ENCODE peak calls at places on chromosome 10, in nine cellular contexts. One of them, this sample, is unnamed.

GRCh38 chr10:122374859-122375721 is 582 bp downstream of the PLEKHA1 start:
- DNase-seq in substantia nigra: peak
- DNase-seq in T-helper 17 cell: peak
- DNase-seq in IMR-90: peak
- DNase-seq in memory B cell: peak
- DNase-seq in left ventricle myocardium inferior: peak
- DNase-seq in NCI-H345: peak
- DNase-seq in HEK293T: peak
- DNase-seq in cardiac muscle cell: peak
- DNase-seq in this sample: no peak

GRCh38 chr10:77835669-77836086 is 90.9 kb downstream of the DLG5 start:
- DNase-seq in substantia nigra: no peak
- DNase-seq in T-helper 17 cell: no peak
- DNase-seq in IMR-90: no peak
- DNase-seq in memory B cell: no peak
- DNase-seq in left ventricle myocardium inferior: peak
- DNase-seq in NCI-H345: no peak
- DNase-seq in HEK293T: no peak
- DNase-seq in cardiac muscle cell: no peak
- DNase-seq in this sample: no peak

GRCh38 chr10:102813734-102814455 is 23.3 kb downstream of the CYP17A1 start:
- DNase-seq in substantia nigra: no peak
- DNase-seq in T-helper 17 cell: no peak
- DNase-seq in IMR-90: peak
- DNase-seq in memory B cell: no peak
- DNase-seq in left ventricle myocardium inferior: peak
- DNase-seq in NCI-H345: no peak
- DNase-seq in HEK293T: no peak
- DNase-seq in cardiac muscle cell: no peak
- DNase-seq in this sample: no peak

GRCh38 chr10:28241766-28242399 is 61.0 kb downstream of the MPP7 start:
- DNase-seq in substantia nigra: no peak
- DNase-seq in T-helper 17 cell: no peak
- DNase-seq in IMR-90: peak
- DNase-seq in memory B cell: peak
- DNase-seq in left ventricle myocardium inferior: no peak
- DNase-seq in NCI-H345: peak
- DNase-seq in HEK293T: peak
- DNase-seq in cardiac muscle cell: peak
- DNase-seq in this sample: no peak

GRCh38 chr10:124285587-124286527 is 132.9 kb downstream of the OAT start:
- DNase-seq in substantia nigra: no peak
- DNase-seq in T-helper 17 cell: no peak
- DNase-seq in IMR-90: no peak
- DNase-seq in memory B cell: no peak
- DNase-seq in left ventricle myocardium inferior: peak
- DNase-seq in NCI-H345: no peak
- DNase-seq in HEK293T: no peak
- DNase-seq in cardiac muscle cell: no peak
- DNase-seq in this sample: no peak

GRCh38 chr10:128985036-128985435 is 482.0 kb upstream of the MGMT start:
- DNase-seq in substantia nigra: no peak
- DNase-seq in T-helper 17 cell: no peak
- DNase-seq in IMR-90: no peak
- DNase-seq in memory B cell: no peak
- DNase-seq in left ventricle myocardium inferior: no peak
- DNase-seq in NCI-H345: no peak
- DNase-seq in HEK293T: no peak
- DNase-seq in cardiac muscle cell: no peak
- DNase-seq in this sample: no peak

GRCh38 chr10:128751284-128751683 is 625.1 kb upstream of the MKI67 start:
- DNase-seq in substantia nigra: no peak
- DNase-seq in T-helper 17 cell: no peak
- DNase-seq in IMR-90: no peak
- DNase-seq in memory B cell: no peak
- DNase-seq in left ventricle myocardium inferior: no peak
- DNase-seq in NCI-H345: peak
- DNase-seq in HEK293T: no peak
- DNase-seq in cardiac muscle cell: no peak
- DNase-seq in this sample: no peak

GRCh38 chr10:130816116-130816901 is 495.2 kb downstream of the TCERG1L start:
- DNase-seq in substantia nigra: no peak
- DNase-seq in T-helper 17 cell: no peak
- DNase-seq in IMR-90: no peak
- DNase-seq in memory B cell: no peak
- DNase-seq in left ventricle myocardium inferior: no peak
- DNase-seq in NCI-H345: no peak
- DNase-seq in HEK293T: no peak
- DNase-seq in cardiac muscle cell: no peak
- DNase-seq in this sample: no peak

GRCh38 chr10:104527013-104527412 is 114.1 kb upstream of the SORCS3 start:
- DNase-seq in substantia nigra: no peak
- DNase-seq in T-helper 17 cell: no peak
- DNase-seq in IMR-90: no peak
- DNase-seq in memory B cell: no peak
- DNase-seq in left ventricle myocardium inferior: no peak
- DNase-seq in NCI-H345: no peak
- DNase-seq in HEK293T: no peak
- DNase-seq in cardiac muscle cell: no peak
- DNase-seq in this sample: no peak